ENCODE peak calls at places on chromosomes 2 and 18, in six cellular contexts. B, T, N, I, X and C are unnamed samples. For H3K9me3 and H3K36me3, the result is how much of the 10 kb centered on the place peaks cover.

GRCh38 chr2:201984800-201985525 is 48.7 kb upstream of the FZD7 start:
- DNase-seq in B (peak), T (no peak), N (no peak), I (no peak), X (no peak), C (no peak)

GRCh38 chr2:43358688-43359201 is 132.3 kb upstream of the ZFP36L2 start:
- DNase-seq in B (no peak), T (no peak), N (no peak), I (no peak), X (peak), C (no peak)

GRCh38 chr2:151808258-151809072 is 19.8 kb downstream of the ARL5A start:
- DNase-seq in B (no peak), T (no peak), N (no peak), I (peak), X (peak), C (no peak)

GRCh38 chr2:54560146-54560881 is 104.2 kb downstream of the SPTBN1 start:
- DNase-seq in B (peak), T (no peak), N (peak), I (peak), X (no peak), C (peak)

GRCh38 chr2:229416116-229416694 is 145.1 kb upstream of the PID1 start:
- DNase-seq in B (peak), T (peak), N (peak), I (peak), X (no peak), C (peak)

GRCh38 chr2:12051831-12052230 is 305.4 kb downstream of the LPIN1 start:
- DNase-seq in B (no peak), T (no peak), N (no peak), I (no peak), X (no peak), C (no peak)

GRCh38 chr2:25424426-25425028 is 82.8 kb upstream of the DNMT3A start:
- DNase-seq in B (no peak), T (no peak), N (no peak), I (no peak), X (no peak), C (no peak)

GRCh38 chr2:1803217-1804115 is 59.2 kb upstream of the PXDN start:
- DNase-seq in B (no peak), T (no peak), N (no peak), I (no peak), X (no peak), C (peak)

GRCh38 chr2:199734651-199735050 is 116.3 kb downstream of the FTCDNL1 start:
- DNase-seq in B (no peak), T (no peak), N (no peak), I (no peak), X (no peak), C (no peak)

GRCh38 chr2:220940646-220941045 is 631.5 kb downstream of the EPHA4 start:
- DNase-seq in B (no peak), T (no peak), N (no peak), I (no peak), X (no peak), C (no peak)

GRCh38 chr2:85433511-85434089 is 15.1 kb downstream of the SH2D6 start:
- DNase-seq in B (peak), T (peak), N (peak), I (peak), X (no peak), C (peak)

GRCh38 chr2:154836622-154837021 is 138.1 kb downstream of the KCNJ3 start:
- DNase-seq in B (no peak), T (no peak), N (no peak), I (no peak), X (peak), C (no peak)

GRCh38 chr2:107303964-107304363 is 418.0 kb upstream of the ST6GAL2 start:
- DNase-seq in B (no peak), T (no peak), N (no peak), I (no peak), X (no peak), C (no peak)

GRCh38 chr2:109168716-109169115 is 39.7 kb downstream of the SH3RF3 start:
- DNase-seq in B (no peak), T (no peak), N (no peak), I (no peak), X (no peak), C (no peak)

GRCh38 chr2:45233301-45233700 is 224.0 kb upstream of the SIX2 start:
- DNase-seq in B (no peak), T (no peak), N (no peak), I (no peak), X (no peak), C (no peak)

GRCh38 chr2:235580401-235581157 is 86.7 kb downstream of the AGAP1 start:
- DNase-seq in B (no peak), T (no peak), N (no peak), I (no peak), X (peak), C (no peak)

GRCh38 chr2:15553519-15553918 is 7.6 kb downstream of the NBAS start:
- DNase-seq in B (no peak), T (no peak), N (no peak), I (no peak), X (no peak), C (no peak)

GRCh38 chr18:23528580-23529472 is 25.5 kb downstream of the RMC1 start:
- DNase-seq in B (no peak), T (peak), N (no peak), I (peak), X (no peak), C (peak)

GRCh38 chr2:199455533-199456382 is 2.0 kb downstream of the SATB2 start:
- DNase-seq in B (no peak), T (no peak), N (peak), I (no peak), X (peak), C (no peak)

GRCh38 chr2:233760043-233760442 is at the start of gene UGT1A1:
- DNase-seq in B (no peak), T (no peak), N (no peak), I (no peak), X (peak), C (no peak)
- TF ChIP-seq POLR2A in B (no peak), T (no peak), N (no peak), I (no peak), X (no peak), C (no peak)

DNA sequence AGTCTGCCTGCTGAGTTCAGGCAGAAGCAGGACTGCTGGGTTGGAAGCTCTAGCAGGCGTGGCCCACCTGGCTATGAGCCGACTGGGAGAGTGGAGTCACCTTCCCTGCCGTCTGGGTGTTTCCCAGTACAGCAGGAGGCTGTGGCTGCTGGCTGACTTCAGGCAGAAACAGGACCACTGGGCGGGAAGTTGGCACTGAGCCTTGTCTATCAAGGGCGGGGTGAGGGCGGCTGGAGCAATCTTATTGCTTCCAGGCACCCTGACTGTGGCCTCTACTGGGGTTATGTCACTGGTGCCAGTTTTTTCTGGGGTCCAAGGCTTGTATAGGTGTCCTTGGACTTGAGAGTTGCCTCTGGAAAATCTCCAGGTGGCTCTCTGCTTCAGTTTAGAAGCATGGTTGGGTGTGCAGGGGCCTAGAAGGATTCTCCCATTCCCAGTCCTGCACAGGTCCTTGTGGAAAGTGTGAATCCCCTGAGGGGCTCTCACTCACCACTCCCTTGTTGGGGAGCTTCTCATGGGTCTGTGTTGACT is 30.5 kb downstream of the LTBP1 start:
- DNase-seq in B (no peak), T (peak), N (peak), I (peak), X (no peak), C (no peak)
- H3K9me3 ChIP-seq in B (under half), T (under half), N (under half), I (under half), X (under half), C (under half)

GRCh38 chr2:37649518-37649917 is 21.9 kb downstream of the CDC42EP3 start:
- DNase-seq in B (no peak), T (no peak), N (no peak), I (no peak), X (no peak), C (no peak)

GRCh38 chr2:37648316-37649011 is 23.0 kb downstream of the CDC42EP3 start:
- DNase-seq in B (no peak), T (peak), N (peak), I (peak), X (no peak), C (peak)

GRCh38 chr2:37645363-37645762 is 26.1 kb downstream of the CDC42EP3 start:
- DNase-seq in B (no peak), T (no peak), N (no peak), I (no peak), X (no peak), C (no peak)

GRCh38 chr2:37645836-37646235 is 25.6 kb downstream of the CDC42EP3 start:
- DNase-seq in B (no peak), T (no peak), N (no peak), I (no peak), X (peak), C (no peak)

DNA sequence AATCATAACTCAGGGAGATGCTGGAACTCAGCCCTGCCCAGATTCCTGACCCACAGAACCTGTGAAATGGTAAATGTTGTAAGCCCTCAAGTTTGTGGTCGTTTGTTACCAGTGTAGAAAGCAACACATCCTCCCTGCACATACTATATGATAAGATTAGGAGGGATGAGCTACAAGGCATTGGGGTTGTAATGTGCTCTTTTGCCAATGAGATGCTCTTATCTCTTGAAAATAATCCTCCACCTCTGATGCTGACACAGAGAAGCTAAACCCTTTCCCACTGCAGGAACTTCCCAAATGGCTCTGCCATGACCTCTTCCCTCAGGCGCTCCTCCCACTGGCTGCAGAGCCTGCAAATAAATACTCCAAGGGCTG is 23.5 kb downstream of the CDC42EP3 start:
- DNase-seq in B (no peak), T (no peak), N (no peak), I (no peak), X (no peak), C (no peak)
- H3K36me3 ChIP-seq in B (under half), T (under half), N (under half), I (under half), X (under half), C (under half)

DNA sequence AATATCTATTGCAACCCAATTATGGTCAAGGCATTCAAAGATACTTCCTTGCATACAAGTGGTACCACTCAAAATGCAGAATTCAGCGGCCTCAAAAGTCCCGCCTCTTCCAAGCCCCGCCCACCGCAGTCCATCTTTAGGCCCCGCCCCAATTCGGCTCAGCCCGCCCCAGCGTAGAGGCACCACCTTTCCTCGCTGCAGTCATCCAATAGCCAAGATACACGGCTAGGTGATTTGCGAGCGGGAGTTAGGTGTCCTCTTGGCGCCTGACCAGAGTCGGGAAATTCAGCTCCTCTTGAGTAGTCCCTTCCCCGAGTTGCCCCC is 431 bp upstream of the SEC11C start:
- DNase-seq in B (peak), T (peak), N (peak), I (peak), X (peak), C (peak)
- TF ChIP-seq POLR2A in B (no peak), T (no peak), N (no peak), I (no peak), X (no peak), C (no peak)

GRCh38 chr2:171419333-171419732 is 14.5 kb downstream of the METTL8 start:
- DNase-seq in B (no peak), T (no peak), N (no peak), I (no peak), X (no peak), C (no peak)

GRCh38 chr2:171416009-171416926 is 17.5 kb downstream of the METTL8 start:
- DNase-seq in B (peak), T (peak), N (peak), I (peak), X (peak), C (peak)

DNA sequence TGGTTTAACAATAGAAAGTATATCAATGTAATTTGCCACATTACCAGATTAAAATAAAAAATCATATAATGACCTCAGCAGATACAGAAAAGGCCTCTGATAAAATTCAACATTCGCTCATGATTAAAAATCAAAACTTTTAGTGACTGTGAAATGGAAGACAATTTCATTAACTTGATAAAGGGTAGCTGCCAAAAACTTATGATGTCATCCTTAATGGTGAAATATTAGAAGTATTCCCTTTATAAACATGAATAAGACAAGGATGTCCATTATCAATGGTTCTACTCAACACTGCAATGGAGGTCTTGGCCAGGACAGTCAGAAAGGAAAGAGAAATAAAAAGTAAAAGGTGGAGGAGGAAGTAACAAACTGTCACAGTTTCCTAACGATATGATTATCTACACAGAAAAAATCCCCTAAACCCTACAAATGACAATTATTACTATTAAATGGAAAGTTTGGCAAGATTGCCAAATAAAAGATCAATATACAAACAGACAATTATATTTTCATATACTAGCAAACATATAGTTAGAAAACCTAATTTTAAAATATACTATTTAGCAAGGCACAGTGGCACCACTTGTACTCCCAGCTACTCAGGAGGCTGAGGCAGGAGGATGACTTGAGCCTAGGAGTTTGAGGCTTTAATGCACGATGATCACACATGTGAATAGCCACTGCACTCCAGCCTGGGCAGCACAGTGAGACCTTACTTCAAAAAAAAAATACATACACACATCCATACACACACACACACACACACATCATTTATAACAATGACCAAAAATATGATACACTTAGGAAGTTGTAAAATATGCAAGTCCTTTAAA is 12.8 kb downstream of the METTL8 start:
- DNase-seq in B (no peak), T (no peak), N (no peak), I (no peak), X (no peak), C (no peak)
- H3K9me3 ChIP-seq in B (under half), T (under half), N (under half), I (under half), X (under half), C (under half)

GRCh38 chr2:241739651-241740050 is 5.2 kb downstream of the D2HGDH start:
- DNase-seq in B (no peak), T (no peak), N (no peak), I (no peak), X (no peak), C (no peak)

GRCh38 chr2:241741016-241741415 is 6.6 kb downstream of the D2HGDH start:
- DNase-seq in B (no peak), T (no peak), N (no peak), I (peak), X (no peak), C (no peak)

GRCh38 chr2:241736111-241736510 is 1.7 kb downstream of the D2HGDH start:
- DNase-seq in B (no peak), T (no peak), N (no peak), I (no peak), X (peak), C (no peak)

GRCh38 chr2:241739177-241739576 is 4.7 kb downstream of the D2HGDH start:
- DNase-seq in B (no peak), T (no peak), N (no peak), I (no peak), X (no peak), C (no peak)

DNA sequence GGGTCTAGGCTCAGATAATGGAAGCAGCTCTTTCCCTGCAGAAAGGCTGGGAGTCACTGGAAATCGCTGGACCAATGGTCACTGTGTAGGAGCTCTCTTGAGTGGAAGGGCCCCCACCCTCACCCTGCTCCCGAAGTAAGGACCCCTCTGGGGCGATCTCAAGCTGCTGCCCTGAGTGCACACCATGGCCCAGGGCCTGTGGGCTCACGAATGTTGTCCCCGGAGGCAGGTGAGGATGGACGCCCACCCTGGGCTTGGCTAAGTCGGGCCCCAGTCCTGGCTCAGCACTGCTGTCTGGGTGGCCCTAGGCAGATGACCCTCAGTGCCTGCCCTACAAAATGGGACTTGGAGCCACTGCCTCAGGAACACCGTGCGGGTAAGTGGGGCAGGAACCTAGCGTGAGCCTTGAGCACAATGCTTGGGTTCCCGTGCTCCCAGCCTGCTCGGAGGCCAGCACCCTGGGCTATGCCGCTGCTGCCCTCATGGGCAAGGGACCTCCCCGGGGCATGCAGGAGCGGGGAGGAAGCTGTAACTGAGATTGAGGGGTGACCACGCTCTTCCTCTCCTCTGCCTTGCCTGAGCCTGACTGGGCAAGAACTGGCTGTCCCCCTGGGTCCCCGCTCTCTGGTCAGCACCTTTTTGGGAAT is 3.7 kb downstream of the D2HGDH start:
- DNase-seq in B (no peak), T (no peak), N (no peak), I (no peak), X (no peak), C (no peak)
- H3K36me3 ChIP-seq in B (under half), T (under half), N (under half), I (under half), X (under half), C (under half)

GRCh38 chr2:10302479-10303173 is at the start of gene HPCAL1:
- DNase-seq in B (peak), T (peak), N (peak), I (peak), X (peak), C (peak)
- TF ChIP-seq POLR2A in B (peak), T (peak), N (peak), I (peak), X (peak), C (peak)

GRCh38 chr2:6845903-6846302 is 19.8 kb downstream of the CMPK2 start:
- DNase-seq in B (no peak), T (no peak), N (no peak), I (no peak), X (no peak), C (no peak)

GRCh38 chr2:6846967-6847695 is 18.6 kb downstream of the CMPK2 start:
- DNase-seq in B (no peak), T (no peak), N (no peak), I (no peak), X (no peak), C (no peak)

GRCh38 chr2:6846540-6846939 is 19.2 kb downstream of the CMPK2 start:
- DNase-seq in B (no peak), T (no peak), N (no peak), I (no peak), X (no peak), C (no peak)

GRCh38 chr2:6841537-6842287 is 24.0 kb downstream of the CMPK2 start:
- DNase-seq in B (no peak), T (no peak), N (no peak), I (no peak), X (no peak), C (no peak)

DNA sequence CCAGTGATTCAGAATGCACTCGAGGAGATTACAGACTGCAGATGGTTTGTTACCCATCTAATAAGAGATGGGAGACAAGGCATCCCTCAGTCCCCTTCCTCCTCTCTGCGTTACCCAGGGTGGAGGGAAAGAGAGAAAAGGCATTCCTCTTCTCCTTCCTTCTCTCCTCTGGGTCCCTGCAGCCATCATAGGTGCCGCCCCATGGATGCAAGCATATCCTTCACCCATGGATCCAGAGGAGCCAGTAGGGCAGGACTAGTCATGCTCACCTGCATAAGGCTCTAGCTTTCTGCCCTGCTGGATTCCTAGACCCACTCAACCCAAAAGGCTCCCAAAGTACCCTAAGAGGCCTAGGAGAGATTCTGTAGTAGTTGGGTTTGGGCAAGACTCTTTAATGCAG is 20.4 kb downstream of the CMPK2 start:
- DNase-seq in B (no peak), T (no peak), N (no peak), I (no peak), X (no peak), C (no peak)
- H3K9me3 ChIP-seq in B (under half), T (under half), N (half or more), I (under half), X (half or more), C (under half)